ENCODE peak calls at places on chromosomes 4 and X, in nine cellular contexts. One of them, this sample, is unnamed. For H3K4me1, the result is how much of the 10 kb centered on the place peaks cover.

GRCh38 chr4:99629962-99630554 is 27.6 kb downstream of the C4orf54 start:
- DNase-seq in ovary: no peak
- DNase-seq in IMR-90: no peak
- DNase-seq in suprapubic skin: no peak
- DNase-seq in heart left ventricle: no peak
- DNase-seq in vagina: no peak
- DNase-seq in body of pancreas: no peak
- DNase-seq in uterus: no peak
- DNase-seq in tibial nerve: no peak
- DNase-seq in this sample: no peak

GRCh38 chr4:52862605-52863236 is 604 bp downstream of the RASL11B start:
- DNase-seq in ovary: no peak
- DNase-seq in IMR-90: no peak
- DNase-seq in suprapubic skin: no peak
- DNase-seq in heart left ventricle: no peak
- DNase-seq in vagina: no peak
- DNase-seq in body of pancreas: no peak
- DNase-seq in uterus: no peak
- DNase-seq in tibial nerve: no peak
- DNase-seq in this sample: no peak

GRCh38 chrX:28391528-28391927 is 195.7 kb upstream of the IL1RAPL1 start:
- DNase-seq in ovary: no peak
- DNase-seq in IMR-90: no peak
- DNase-seq in suprapubic skin: no peak
- DNase-seq in heart left ventricle: no peak
- DNase-seq in vagina: no peak
- DNase-seq in body of pancreas: no peak
- DNase-seq in uterus: no peak
- DNase-seq in tibial nerve: no peak
- DNase-seq in this sample: no peak

GRCh38 chrX:39653656-39654055 is 444.1 kb downstream of the BCOR start:
- DNase-seq in ovary: no peak
- DNase-seq in IMR-90: no peak
- DNase-seq in suprapubic skin: no peak
- DNase-seq in heart left ventricle: no peak
- DNase-seq in vagina: no peak
- DNase-seq in body of pancreas: no peak
- DNase-seq in uterus: no peak
- DNase-seq in tibial nerve: no peak
- DNase-seq in this sample: no peak

GRCh38 chrX:115689931-115690330 is 129.0 kb downstream of the PLS3 start:
- DNase-seq in ovary: no peak
- DNase-seq in IMR-90: peak
- DNase-seq in suprapubic skin: no peak
- DNase-seq in heart left ventricle: no peak
- DNase-seq in vagina: no peak
- DNase-seq in body of pancreas: no peak
- DNase-seq in uterus: no peak
- DNase-seq in tibial nerve: no peak
- DNase-seq in this sample: no peak

GRCh38 chr4:142743071-142743825 is 102.9 kb downstream of the INPP4B start:
- DNase-seq in ovary: no peak
- DNase-seq in IMR-90: peak
- DNase-seq in suprapubic skin: no peak
- DNase-seq in heart left ventricle: no peak
- DNase-seq in vagina: no peak
- DNase-seq in body of pancreas: no peak
- DNase-seq in uterus: no peak
- DNase-seq in tibial nerve: no peak
- DNase-seq in this sample: no peak

GRCh38 chr4:183729069-183729406 is 69.9 kb downstream of the TRAPPC11 start:
- DNase-seq in ovary: no peak
- DNase-seq in IMR-90: no peak
- DNase-seq in suprapubic skin: no peak
- DNase-seq in heart left ventricle: no peak
- DNase-seq in vagina: no peak
- DNase-seq in body of pancreas: no peak
- DNase-seq in uterus: no peak
- DNase-seq in tibial nerve: no peak
- DNase-seq in this sample: no peak

GRCh38 chrX:40189018-40189417 is 91.3 kb upstream of the BCOR start:
- DNase-seq in ovary: no peak
- DNase-seq in IMR-90: no peak
- DNase-seq in suprapubic skin: no peak
- DNase-seq in heart left ventricle: no peak
- DNase-seq in vagina: no peak
- DNase-seq in body of pancreas: no peak
- DNase-seq in uterus: no peak
- DNase-seq in tibial nerve: no peak
- DNase-seq in this sample: no peak

GRCh38 chrX:25016938-25017598 is 1.3 kb upstream of the ARX start:
- DNase-seq in ovary: peak
- DNase-seq in IMR-90: no peak
- DNase-seq in suprapubic skin: no peak
- DNase-seq in heart left ventricle: no peak
- DNase-seq in vagina: no peak
- DNase-seq in body of pancreas: no peak
- DNase-seq in uterus: no peak
- DNase-seq in tibial nerve: no peak
- DNase-seq in this sample: no peak

GRCh38 chr4:93416337-93417102 is 412.0 kb upstream of the ATOH1 start:
- DNase-seq in ovary: no peak
- DNase-seq in IMR-90: peak
- DNase-seq in suprapubic skin: no peak
- DNase-seq in heart left ventricle: no peak
- DNase-seq in vagina: no peak
- DNase-seq in body of pancreas: no peak
- DNase-seq in uterus: no peak
- DNase-seq in tibial nerve: no peak
- DNase-seq in this sample: no peak

GRCh38 chr4:184115399-184115798 is 102.3 kb downstream of the ENPP6 start:
- DNase-seq in ovary: no peak
- DNase-seq in IMR-90: no peak
- DNase-seq in suprapubic skin: no peak
- DNase-seq in heart left ventricle: no peak
- DNase-seq in vagina: no peak
- DNase-seq in body of pancreas: no peak
- DNase-seq in uterus: no peak
- DNase-seq in tibial nerve: no peak
- DNase-seq in this sample: no peak

GRCh38 chr4:153438916-153439756 is 27.0 kb upstream of the TMEM131L start:
- DNase-seq in ovary: no peak
- DNase-seq in IMR-90: no peak
- DNase-seq in suprapubic skin: no peak
- DNase-seq in heart left ventricle: no peak
- DNase-seq in vagina: no peak
- DNase-seq in body of pancreas: no peak
- DNase-seq in uterus: no peak
- DNase-seq in tibial nerve: no peak
- DNase-seq in this sample: peak
- H3K4me1 ChIP-seq in ovary: under half
- H3K4me1 ChIP-seq in IMR-90: under half
- H3K4me1 ChIP-seq in suprapubic skin: under half
- H3K4me1 ChIP-seq in heart left ventricle: under half
- H3K4me1 ChIP-seq in vagina: under half
- H3K4me1 ChIP-seq in body of pancreas: under half
- H3K4me1 ChIP-seq in uterus: under half
- H3K4me1 ChIP-seq in tibial nerve: under half
- H3K4me1 ChIP-seq in this sample: half or more

DNA sequence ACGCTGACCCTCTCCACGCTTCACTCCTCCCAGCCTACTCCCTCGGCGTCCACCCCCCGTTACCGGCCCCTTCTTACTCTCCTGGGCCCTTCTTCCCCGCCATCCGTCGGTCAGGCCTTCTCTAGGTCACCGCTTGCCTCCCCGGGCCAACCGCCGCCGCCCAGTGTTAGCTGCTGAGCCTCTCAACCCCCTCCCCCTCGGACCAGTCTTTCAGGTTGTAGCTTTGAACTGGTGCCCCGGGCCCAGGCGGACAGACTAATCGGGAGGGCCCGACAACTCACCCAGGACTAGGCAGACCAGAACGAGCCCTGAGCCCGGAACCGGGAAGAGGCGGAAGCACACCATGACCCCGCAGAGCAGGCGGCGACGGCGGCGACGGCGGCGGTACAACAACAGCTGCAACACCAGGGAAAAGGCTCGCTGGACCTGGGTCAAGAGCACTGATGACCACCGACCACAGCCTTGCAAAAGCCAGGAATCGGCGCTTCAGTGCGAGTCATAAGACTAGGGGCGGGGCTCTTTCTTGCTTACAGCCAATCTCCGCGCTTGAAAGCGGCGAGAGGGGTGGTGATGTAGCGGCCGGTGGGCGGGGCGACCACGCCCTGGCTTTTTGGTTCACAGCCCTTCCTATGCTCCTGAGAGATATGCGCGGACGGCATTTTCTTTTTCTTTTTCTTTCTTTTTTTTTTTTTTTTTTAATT is at the start of gene LAMP2:
- DNase-seq in ovary: peak
- DNase-seq in IMR-90: peak
- DNase-seq in suprapubic skin: peak
- DNase-seq in heart left ventricle: peak
- DNase-seq in vagina: no peak
- DNase-seq in body of pancreas: peak
- DNase-seq in uterus: peak
- DNase-seq in tibial nerve: peak
- DNase-seq in this sample: peak
- TF ChIP-seq POLR2A in ovary: peak
- TF ChIP-seq POLR2A in IMR-90: peak
- TF ChIP-seq POLR2A in suprapubic skin: peak
- TF ChIP-seq POLR2A in heart left ventricle: no peak
- TF ChIP-seq POLR2A in vagina: no peak
- TF ChIP-seq POLR2A in body of pancreas: peak
- TF ChIP-seq POLR2A in uterus: peak
- TF ChIP-seq POLR2A in tibial nerve: peak
- TF ChIP-seq POLR2A in this sample: peak

GRCh38 chr4:54149323-54149722 is 49.4 kb downstream of the GSX2 start:
- DNase-seq in ovary: no peak
- DNase-seq in IMR-90: no peak
- DNase-seq in suprapubic skin: no peak
- DNase-seq in heart left ventricle: no peak
- DNase-seq in vagina: no peak
- DNase-seq in body of pancreas: no peak
- DNase-seq in uterus: no peak
- DNase-seq in tibial nerve: no peak
- DNase-seq in this sample: no peak
- H3K4me1 ChIP-seq in ovary: under half
- H3K4me1 ChIP-seq in IMR-90: under half
- H3K4me1 ChIP-seq in suprapubic skin: under half
- H3K4me1 ChIP-seq in heart left ventricle: under half
- H3K4me1 ChIP-seq in vagina: under half
- H3K4me1 ChIP-seq in body of pancreas: under half
- H3K4me1 ChIP-seq in uterus: under half
- H3K4me1 ChIP-seq in tibial nerve: under half
- H3K4me1 ChIP-seq in this sample: under half

GRCh38 chr4:114334808-114335739 is 263.5 kb upstream of the UGT8 start:
- DNase-seq in ovary: no peak
- DNase-seq in IMR-90: no peak
- DNase-seq in suprapubic skin: no peak
- DNase-seq in heart left ventricle: no peak
- DNase-seq in vagina: no peak
- DNase-seq in body of pancreas: no peak
- DNase-seq in uterus: no peak
- DNase-seq in tibial nerve: no peak
- DNase-seq in this sample: no peak
- TF ChIP-seq POLR2A in ovary: no peak
- TF ChIP-seq POLR2A in IMR-90: no peak
- TF ChIP-seq POLR2A in suprapubic skin: no peak
- TF ChIP-seq POLR2A in heart left ventricle: no peak
- TF ChIP-seq POLR2A in vagina: no peak
- TF ChIP-seq POLR2A in body of pancreas: no peak
- TF ChIP-seq POLR2A in uterus: no peak
- TF ChIP-seq POLR2A in tibial nerve: no peak
- TF ChIP-seq POLR2A in this sample: no peak

DNA sequence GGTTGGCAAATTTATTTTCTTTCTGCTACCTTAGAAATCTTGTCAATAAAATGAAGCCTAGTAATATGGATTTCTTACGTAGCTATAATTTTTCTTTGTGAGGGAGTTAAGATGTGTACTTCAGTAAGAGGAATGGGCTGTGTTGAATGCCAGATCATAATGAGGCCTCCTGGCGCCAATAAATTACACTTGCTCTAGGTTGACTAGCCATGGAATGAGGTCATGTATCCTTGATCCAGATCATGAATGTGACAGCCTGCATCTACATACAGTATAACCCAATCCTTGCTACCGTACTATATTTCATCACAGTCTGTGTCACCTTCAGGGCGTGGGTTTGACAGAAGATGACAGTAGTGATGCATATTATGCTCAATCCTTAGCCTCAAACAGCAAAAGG is 36.2 kb downstream of the NHS start:
- DNase-seq in ovary: no peak
- DNase-seq in IMR-90: no peak
- DNase-seq in suprapubic skin: no peak
- DNase-seq in heart left ventricle: no peak
- DNase-seq in vagina: no peak
- DNase-seq in body of pancreas: no peak
- DNase-seq in uterus: no peak
- DNase-seq in tibial nerve: no peak
- DNase-seq in this sample: no peak
- H3K4me1 ChIP-seq in ovary: under half
- H3K4me1 ChIP-seq in IMR-90: under half
- H3K4me1 ChIP-seq in suprapubic skin: under half
- H3K4me1 ChIP-seq in heart left ventricle: under half
- H3K4me1 ChIP-seq in vagina: under half
- H3K4me1 ChIP-seq in body of pancreas: under half
- H3K4me1 ChIP-seq in uterus: under half
- H3K4me1 ChIP-seq in tibial nerve: under half
- H3K4me1 ChIP-seq in this sample: under half

DNA sequence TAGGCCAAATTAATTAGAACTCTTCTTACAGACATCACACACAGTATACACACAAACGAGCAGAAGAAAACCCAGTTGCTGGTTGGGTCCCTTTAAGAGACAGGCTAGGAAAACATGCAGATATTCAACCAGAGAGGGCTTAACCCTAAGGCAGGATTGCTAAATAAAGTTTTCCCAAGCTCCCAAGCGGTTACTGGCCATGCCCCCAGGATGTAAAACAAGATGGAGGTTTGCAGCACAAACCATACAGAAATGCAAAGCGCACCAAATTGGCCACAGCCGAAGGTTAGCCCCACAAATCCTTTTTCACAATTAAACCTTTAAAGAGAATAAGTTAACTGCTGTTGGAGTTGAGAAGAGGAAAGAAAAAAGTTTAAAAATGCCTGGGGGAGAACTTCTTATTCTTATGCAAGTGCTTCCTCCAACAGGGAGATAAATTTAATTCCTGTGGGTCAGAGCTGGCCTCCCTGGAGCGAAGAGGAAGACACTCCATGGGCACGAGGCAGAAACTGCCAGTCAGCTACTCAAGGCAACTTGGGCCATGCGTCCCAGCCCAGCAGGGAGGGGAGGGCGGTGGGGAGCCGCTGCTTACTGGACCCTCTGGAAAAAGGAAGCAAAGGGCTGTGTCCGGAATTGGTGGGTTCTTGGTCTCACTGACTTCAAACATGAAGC is 167.6 kb upstream of the ARSJ start:
- DNase-seq in ovary: no peak
- DNase-seq in IMR-90: no peak
- DNase-seq in suprapubic skin: no peak
- DNase-seq in heart left ventricle: no peak
- DNase-seq in vagina: no peak
- DNase-seq in body of pancreas: no peak
- DNase-seq in uterus: no peak
- DNase-seq in tibial nerve: no peak
- DNase-seq in this sample: no peak
- TF ChIP-seq POLR2A in ovary: no peak
- TF ChIP-seq POLR2A in IMR-90: no peak
- TF ChIP-seq POLR2A in suprapubic skin: no peak
- TF ChIP-seq POLR2A in heart left ventricle: no peak
- TF ChIP-seq POLR2A in vagina: no peak
- TF ChIP-seq POLR2A in body of pancreas: no peak
- TF ChIP-seq POLR2A in uterus: no peak
- TF ChIP-seq POLR2A in tibial nerve: no peak
- TF ChIP-seq POLR2A in this sample: no peak

This sample was measured in spleen.